ENCODE peak calls at places on chromosomes 2 and 18, in five cellular contexts. V, F, B, I and J are unnamed samples.
A peak's percentile ranks its signal among the peaks of the same experiment; 100 is the strongest.

GRCh38 chr2:55733335-55733734 is 39.7 kb upstream of the PNPT1 start:
- DNase-seq in V (no peak), F (no peak), B (no peak), I (no peak), J (no peak)

GRCh38 chr18:40367576-40367975 is 1587.5 kb upstream of the PIK3C3 start:
- DNase-seq in V (no peak), F (no peak), B (no peak), I (no peak), J (no peak)

GRCh38 chr2:108936076-108936867 is 52.7 kb downstream of the EDAR start:
- DNase-seq in V (no peak), F (no peak), B (no peak), I (no peak), J (no peak)

GRCh38 chr2:19504400-19505198 is 146.2 kb upstream of the OSR1 start:
- DNase-seq in V (no peak), F (no peak), B (no peak), I (no peak), J (no peak)

GRCh38 chr2:72694715-72695496 is 130.9 kb downstream of the EXOC6B start:
- DNase-seq in V (peak; percentile 72), F (peak; percentile 83), B (no peak), I (no peak), J (peak; percentile 6)

GRCh38 chr18:79524181-79525078 is 128.7 kb downstream of the NFATC1 start:
- DNase-seq in V (no peak), F (no peak), B (peak; percentile 65), I (peak; percentile 89), J (no peak)

GRCh38 chr2:114550895-114551793 is 108.7 kb downstream of the DPP10 start:
- DNase-seq in V (no peak), F (peak; percentile 84), B (no peak), I (no peak), J (peak; percentile 36)

GRCh38 chr18:72692595-72692994 is 148.5 kb upstream of the CBLN2 start:
- DNase-seq in V (no peak), F (no peak), B (no peak), I (no peak), J (no peak)

GRCh38 chr18:37334494-37335125 is 231.0 kb downstream of the CELF4 start:
- DNase-seq in V (no peak), F (no peak), B (no peak), I (no peak), J (no peak)

GRCh38 chr2:103167599-103167998 is 405.8 kb downstream of the TMEM182 start:
- DNase-seq in V (no peak), F (no peak), B (no peak), I (no peak), J (no peak)

GRCh38 chr2:140835079-140835478 is 1295.7 kb downstream of the LRP1B start:
- DNase-seq in V (no peak), F (no peak), B (no peak), I (no peak), J (no peak)

GRCh38 chr2:102368461-102369109 is 13.0 kb downstream of the IL18R1 start:
- DNase-seq in V (no peak), F (peak; percentile 15), B (no peak), I (peak; percentile 78), J (no peak)

GRCh38 chr2:61434314-61434713 is 36.6 kb downstream of the USP34 start:
- DNase-seq in V (no peak), F (no peak), B (peak; percentile 71), I (no peak), J (no peak)

GRCh38 chr2:234951386-234952269 is at the start of gene SH3BP4:
- DNase-seq in V (peak; percentile 88), F (peak; percentile 62), B (peak; percentile 91), I (peak; percentile 85), J (peak; percentile 89)

GRCh38 chr2:215548714-215549113 is 112.8 kb upstream of the FN1 start:
- DNase-seq in V (no peak), F (no peak), B (no peak), I (no peak), J (no peak)

GRCh38 chr18:34114996-34115395 is 109.7 kb downstream of the NOL4 start:
- DNase-seq in V (no peak), F (no peak), B (no peak), I (no peak), J (no peak)

GRCh38 chr2:25920326-25920725 is 42.0 kb upstream of the ASXL2 start:
- DNase-seq in V (no peak), F (no peak), B (no peak), I (no peak), J (no peak)

GRCh38 chr18:55354795-55355194 is 233.2 kb downstream of the TCF4 start:
- DNase-seq in V (no peak), F (no peak), B (no peak), I (no peak), J (no peak)

GRCh38 chr2:218898109-218898878 is 17.6 kb downstream of the WNT10A start:
- DNase-seq in V (peak; percentile 67), F (peak; percentile 39), B (peak; percentile 86), I (peak; percentile 94), J (peak; percentile 65)

GRCh38 chr2:104473568-104473967 is 380.3 kb upstream of the POU3F3 start:
- DNase-seq in V (no peak), F (no peak), B (no peak), I (no peak), J (no peak)

GRCh38 chr2:216015722-216016464 is 2.5 kb upstream of the MREG start:
- DNase-seq in V (no peak), F (peak; percentile 25), B (no peak), I (no peak), J (no peak)

GRCh38 chr2:207219716-207220414 is 54.1 kb upstream of the KLF7 start:
- DNase-seq in V (no peak), F (no peak), B (no peak), I (no peak), J (peak; percentile 64)

GRCh38 chr2:183532514-183532913 is 408.3 kb downstream of the NUP35 start:
- DNase-seq in V (no peak), F (no peak), B (no peak), I (no peak), J (peak; percentile 17)

GRCh38 chr2:84817239-84817655 is 63.6 kb downstream of the TRABD2A start:
- DNase-seq in V (no peak), F (no peak), B (no peak), I (no peak), J (no peak)

GRCh38 chr18:31049189-31049588 is 6.6 kb upstream of the DSC3 start:
- DNase-seq in V (no peak), F (peak; percentile 42), B (no peak), I (no peak), J (no peak)

GRCh38 chr2:8229546-8229986 is 452.3 kb upstream of the ID2 start:
- DNase-seq in V (peak; percentile 57), F (peak; percentile 51), B (no peak), I (peak; percentile 84), J (peak; percentile 13)

GRCh38 chr2:66433945-66434678 is 813 bp upstream of the MEIS1 start:
- DNase-seq in V (peak; percentile 54), F (peak; percentile 58), B (peak; percentile 78), I (peak; percentile 69), J (peak; percentile 51)

GRCh38 chr2:172103471-172104292 is 982 bp upstream of the DLX2 start:
- DNase-seq in V (peak; percentile 73), F (peak; percentile 77), B (peak; percentile 89), I (peak; percentile 95), J (peak; percentile 86)

GRCh38 chr2:53913721-53914120 is 54.0 kb upstream of the GPR75 start:
- DNase-seq in V (no peak), F (no peak), B (no peak), I (no peak), J (no peak)

GRCh38 chr18:34297287-34297686 is 72.6 kb upstream of the NOL4 start:
- DNase-seq in V (no peak), F (no peak), B (no peak), I (no peak), J (no peak)

GRCh38 chr2:3641181-3641580 is 16.8 kb upstream of the ALLC start:
- DNase-seq in V (no peak), F (no peak), B (peak; percentile 61), I (peak; percentile 48), J (no peak)

GRCh38 chr2:36753706-36754221 is 57.3 kb downstream of the VIT start:
- DNase-seq in V (no peak), F (no peak), B (no peak), I (no peak), J (peak; percentile 18)

GRCh38 chr2:26720322-26721166 is 28.0 kb downstream of the KCNK3 start:
- DNase-seq in V (peak; percentile 87), F (peak; percentile 65), B (peak; percentile 82), I (no peak), J (no peak)

GRCh38 chr2:84741182-84741822 is 139.6 kb downstream of the TRABD2A start:
- DNase-seq in V (no peak), F (peak; percentile 13), B (no peak), I (peak; percentile 79), J (no peak)

GRCh38 chr2:70089220-70089945 is 2.1 kb downstream of the PCBP1 start:
- DNase-seq in V (peak; percentile 22), F (no peak), B (no peak), I (no peak), J (no peak)

GRCh38 chr2:64934530-64934929 is 54.7 kb upstream of the SLC1A4 start:
- DNase-seq in V (no peak), F (peak; percentile 87), B (no peak), I (no peak), J (no peak)

GRCh38 chr2:46716806-46717732 is 198.5 kb downstream of the MCFD2 start:
- DNase-seq in V (no peak), F (no peak), B (no peak), I (no peak), J (no peak)
- H3K27ac ChIP-seq in V (peak overlapping the region; percentile 0), F (peak overlapping the region; percentile 72), B (peak overlapping the region; percentile 15), I (peak overlapping the region; percentile 40), J (no peak overlapping the region)

GRCh38 chr2:39550701-39551285 is 113.7 kb upstream of the MAP4K3 start:
- DNase-seq in V (no peak), F (peak; percentile 75), B (no peak), I (no peak), J (no peak)
- H3K27ac ChIP-seq in V (peak overlapping the region; percentile 51), F (no peak overlapping the region), B (no peak overlapping the region), I (no peak overlapping the region), J (no peak overlapping the region)

DNA sequence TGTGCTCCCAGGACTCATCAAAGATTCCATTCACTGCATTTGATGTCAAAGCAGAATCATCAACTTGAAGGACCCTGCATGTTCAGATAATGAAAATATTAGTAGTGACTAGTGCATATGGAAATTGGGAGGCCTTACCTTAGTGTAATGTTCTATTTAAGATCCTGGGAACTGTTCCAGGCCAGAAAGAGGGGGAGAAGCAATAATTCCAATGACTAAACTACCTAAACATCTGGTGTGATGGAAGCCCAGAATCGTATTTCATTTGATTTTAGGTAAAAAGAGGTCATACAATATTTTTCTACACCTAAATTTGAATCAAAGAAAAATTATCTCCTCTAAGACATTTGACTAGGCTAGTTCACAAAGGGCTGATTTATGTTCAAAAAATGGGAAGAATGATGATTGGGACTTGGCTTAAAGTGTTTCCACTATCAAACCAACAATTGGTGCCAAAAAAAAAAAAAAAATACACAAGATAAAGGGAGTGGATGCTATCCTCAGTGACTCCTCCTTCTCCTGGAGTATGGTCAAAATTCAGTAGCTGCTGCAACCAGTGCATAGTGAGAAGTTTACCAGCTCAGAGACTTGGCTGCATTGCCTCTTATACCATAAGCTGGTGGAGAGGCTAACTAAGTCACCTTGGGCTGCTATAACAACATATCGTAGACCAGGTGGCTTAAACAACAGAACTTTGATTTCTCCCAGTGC is 1038.4 kb upstream of the ACVR2A start:
- DNase-seq in V (no peak), F (no peak), B (no peak), I (no peak), J (peak; percentile 21)
- H3K27ac ChIP-seq in V (no peak overlapping the region), F (no peak overlapping the region), B (no peak overlapping the region), I (no peak overlapping the region), J (peak overlapping the region; percentile 29)

GRCh38 chr18:22233271-22233670 is 63.9 kb downstream of the GATA6 start:
- DNase-seq in V (no peak), F (peak; percentile 79), B (no peak), I (no peak), J (no peak)
- H3K27ac ChIP-seq in V (no peak overlapping the region), F (peak overlapping the region; percentile 58), B (no peak overlapping the region), I (no peak overlapping the region), J (no peak overlapping the region)